ENCODE peak calls at places on chromosomes 16 and 17, in ten cellular contexts. F is K562, T is fibroblast of lung, A is upper lobe of left lung, W is left ventricle myocardium inferior, Z is pancreas, O is glutamatergic neuron, L is OCI-LY7, D is fibroblast of pulmonary artery, S is psoas muscle. H is an unnamed sample.

GRCh38 chr16:24504467-24505345 is 34.7 kb upstream of the RBBP6 start:
- DNase-seq in F (peak), T (peak), A (peak), W (no peak), Z (peak), O (peak), L (peak), D (peak), S (peak), H (peak)

GRCh38 chr17:77722366-77722765 is 236.1 kb upstream of the TNRC6C start:
- DNase-seq in F (no peak), T (no peak), A (no peak), W (no peak), Z (no peak), O (no peak), L (no peak), D (no peak), S (no peak), H (no peak)

GRCh38 chr16:47064775-47065174 is 79.0 kb downstream of the NETO2 start:
- DNase-seq in F (no peak), T (no peak), A (no peak), W (no peak), Z (no peak), O (no peak), L (no peak), D (no peak), S (no peak), H (no peak)

GRCh38 chr17:774320-774584 is 7.8 kb downstream of the GLOD4 start:
- DNase-seq in F (no peak), T (no peak), A (no peak), W (no peak), Z (no peak), O (no peak), L (no peak), D (no peak), S (no peak), H (no peak)

GRCh38 chr17:376936-377863 is 24.6 kb upstream of the RPH3AL start:
- DNase-seq in F (no peak), T (no peak), A (no peak), W (peak), Z (peak), O (peak), L (no peak), D (no peak), S (peak), H (no peak)

GRCh38 chr17:60149691-60150582 is at the start of gene CA4:
- DNase-seq in F (peak), T (no peak), A (peak), W (no peak), Z (peak), O (peak), L (no peak), D (no peak), S (no peak), H (no peak)

GRCh38 chr17:50184057-50184456 is 17.4 kb downstream of the COL1A1 start:
- DNase-seq in F (peak), T (no peak), A (no peak), W (no peak), Z (no peak), O (no peak), L (no peak), D (no peak), S (peak), H (no peak)

GRCh38 chr16:75263291-75263962 is 12.0 kb upstream of the BCAR1 start:
- DNase-seq in F (no peak), T (no peak), A (no peak), W (no peak), Z (no peak), O (no peak), L (no peak), D (no peak), S (no peak), H (peak)

GRCh38 chr16:88197481-88198456 is 185.0 kb upstream of the ZNF469 start:
- DNase-seq in F (no peak), T (no peak), A (no peak), W (no peak), Z (no peak), O (no peak), L (no peak), D (no peak), S (no peak), H (no peak)

GRCh38 chr17:31695456-31696090 is 163.5 kb downstream of the COPRS start:
- DNase-seq in F (no peak), T (peak), A (no peak), W (no peak), Z (no peak), O (no peak), L (no peak), D (no peak), S (peak), H (no peak)

GRCh38 chr17:62140376-62140775 is 75.3 kb upstream of the MED13 start:
- DNase-seq in F (no peak), T (no peak), A (no peak), W (no peak), Z (no peak), O (no peak), L (no peak), D (no peak), S (no peak), H (no peak)

GRCh38 chr16:87227651-87228015 is 89.6 kb downstream of the C16orf95 start:
- DNase-seq in F (no peak), T (peak), A (no peak), W (peak), Z (no peak), O (no peak), L (no peak), D (no peak), S (no peak), H (no peak)

GRCh38 chr16:29765167-29766032 is 12.7 kb upstream of the ZG16 start:
- DNase-seq in F (no peak), T (no peak), A (peak), W (no peak), Z (peak), O (no peak), L (no peak), D (no peak), S (no peak), H (no peak)

GRCh38 chr17:33291248-33292183 is 1.6 kb downstream of the ASIC2 start:
- DNase-seq in F (peak), T (peak), A (no peak), W (no peak), Z (peak), O (peak), L (no peak), D (peak), S (peak), H (no peak)

GRCh38 chr16:9846362-9847099 is 335.7 kb downstream of the GRIN2A start:
- DNase-seq in F (no peak), T (no peak), A (no peak), W (no peak), Z (no peak), O (no peak), L (no peak), D (no peak), S (no peak), H (no peak)

GRCh38 chr16:53812914-53813313 is 109.0 kb downstream of the FTO start:
- DNase-seq in F (no peak), T (no peak), A (no peak), W (no peak), Z (no peak), O (no peak), L (no peak), D (no peak), S (no peak), H (no peak)

GRCh38 chr16:7158481-7158880 is 174.2 kb upstream of the RBFOX1 start:
- DNase-seq in F (no peak), T (no peak), A (no peak), W (no peak), Z (no peak), O (no peak), L (no peak), D (no peak), S (no peak), H (no peak)

GRCh38 chr17:35748323-35748960 is 4.6 kb downstream of the GAS2L2 start:
- DNase-seq in F (no peak), T (no peak), A (peak), W (no peak), Z (peak), O (no peak), L (no peak), D (no peak), S (peak), H (no peak)

GRCh38 chr17:35609831-35610230 is 22.7 kb downstream of the AP2B1 start:
- DNase-seq in F (no peak), T (no peak), A (no peak), W (no peak), Z (no peak), O (no peak), L (no peak), D (no peak), S (no peak), H (no peak)

GRCh38 chr16:77594798-77595625 is 127.3 kb upstream of the NUDT7 start:
- DNase-seq in F (no peak), T (no peak), A (no peak), W (no peak), Z (no peak), O (no peak), L (no peak), D (no peak), S (no peak), H (no peak)

GRCh38 chr17:12180644-12181261 is 160.1 kb downstream of the MAP2K4 start:
- DNase-seq in F (peak), T (peak), A (no peak), W (no peak), Z (peak), O (no peak), L (peak), D (peak), S (no peak), H (no peak)

GRCh38 chr17:10210151-10210574 is 11.8 kb upstream of the GAS7 start:
- DNase-seq in F (no peak), T (peak), A (no peak), W (no peak), Z (peak), O (no peak), L (no peak), D (peak), S (no peak), H (no peak)

GRCh38 chr17:6753006-6753445 is 2.8 kb upstream of the XAF1 start:
- DNase-seq in F (no peak), T (peak), A (peak), W (peak), Z (no peak), O (no peak), L (peak), D (peak), S (peak), H (no peak)

GRCh38 chr17:28663723-28664122 is 1.7 kb downstream of the SUPT6H start:
- DNase-seq in F (no peak), T (no peak), A (no peak), W (no peak), Z (no peak), O (no peak), L (no peak), D (no peak), S (no peak), H (no peak)

GRCh38 chr16:65312071-65312470 is 190.2 kb upstream of the CDH11 start:
- DNase-seq in F (no peak), T (peak), A (no peak), W (no peak), Z (no peak), O (no peak), L (no peak), D (peak), S (no peak), H (no peak)

GRCh38 chr17:16273499-16273898 is 56.5 kb downstream of the PIGL start:
- DNase-seq in F (peak), T (no peak), A (no peak), W (no peak), Z (no peak), O (no peak), L (no peak), D (peak), S (no peak), H (no peak)

GRCh38 chr17:43388198-43389021 is 10.4 kb upstream of the ARL4D start:
- DNase-seq in F (peak), T (peak), A (peak), W (peak), Z (peak), O (peak), L (peak), D (peak), S (peak), H (peak)

GRCh38 chr17:6677946-6678345 is 26.4 kb downstream of the C17orf100 start:
- DNase-seq in F (no peak), T (no peak), A (no peak), W (no peak), Z (no peak), O (no peak), L (no peak), D (no peak), S (no peak), H (no peak)

GRCh38 chr17:77886387-77886728 is 72.1 kb upstream of the TNRC6C start:
- DNase-seq in F (peak), T (no peak), A (peak), W (peak), Z (no peak), O (peak), L (peak), D (no peak), S (peak), H (no peak)

GRCh38 chr17:75843577-75844529 is at the start of gene UNC13D:
- DNase-seq in F (peak), T (no peak), A (peak), W (no peak), Z (peak), O (peak), L (peak), D (no peak), S (peak), H (peak)

GRCh38 chr16:48235556-48236136 is 8.5 kb upstream of the LONP2 start:
- DNase-seq in F (no peak), T (peak), A (no peak), W (no peak), Z (no peak), O (no peak), L (no peak), D (peak), S (no peak), H (no peak)

GRCh38 chr16:89331371-89332109 is 114.0 kb downstream of the ZNF778 start:
- DNase-seq in F (no peak), T (no peak), A (no peak), W (no peak), Z (no peak), O (no peak), L (no peak), D (no peak), S (peak), H (no peak)
- TF ChIP-seq CTCF in F (no peak), T (no peak), A (no peak), W (no peak), Z (no peak), O (no peak), L (no peak), D (no peak), S (no peak), H (no peak)

DNA sequence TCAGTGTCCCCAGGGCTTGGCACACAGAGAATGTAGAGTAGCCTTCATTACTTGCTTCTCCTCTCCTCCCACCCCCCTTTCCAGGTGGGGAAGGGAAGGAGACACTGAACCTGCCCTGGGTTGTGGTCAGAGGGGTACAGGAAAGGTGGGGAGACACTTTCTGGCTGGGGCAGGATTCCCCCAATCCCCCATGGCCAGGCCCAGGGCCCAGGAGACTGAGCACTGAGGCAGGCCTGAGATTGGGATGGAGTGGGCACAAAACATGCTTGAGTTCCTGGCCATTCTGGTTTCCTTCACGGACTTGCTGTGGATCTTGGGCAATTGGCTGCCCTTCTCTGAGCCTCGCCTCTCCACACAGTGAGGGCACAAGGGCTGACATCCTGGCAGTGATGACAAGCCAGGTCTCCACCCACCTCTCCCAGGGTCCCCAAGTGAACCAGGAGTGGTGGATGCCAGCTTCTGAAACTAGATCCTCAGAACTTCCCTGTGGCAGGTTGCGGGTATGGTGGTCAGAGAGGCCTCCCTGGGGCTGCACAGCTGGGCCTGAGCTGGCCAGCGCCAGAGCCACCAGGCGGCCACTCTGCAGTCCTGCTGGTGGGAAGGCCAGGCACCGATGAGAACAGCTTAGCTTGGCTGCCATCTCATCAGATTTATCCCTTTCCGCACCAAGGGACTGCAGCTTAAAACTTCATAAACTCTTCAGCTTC is 9.3 kb downstream of the ZNF629 start:
- DNase-seq in F (no peak), T (no peak), A (no peak), W (no peak), Z (peak), O (no peak), L (no peak), D (no peak), S (no peak), H (no peak)
- TF ChIP-seq CTCF in F (no peak), T (no peak), A (no peak), W (no peak), Z (no peak), O (no peak), L (no peak), D (no peak), S (peak), H (no peak)

DNA sequence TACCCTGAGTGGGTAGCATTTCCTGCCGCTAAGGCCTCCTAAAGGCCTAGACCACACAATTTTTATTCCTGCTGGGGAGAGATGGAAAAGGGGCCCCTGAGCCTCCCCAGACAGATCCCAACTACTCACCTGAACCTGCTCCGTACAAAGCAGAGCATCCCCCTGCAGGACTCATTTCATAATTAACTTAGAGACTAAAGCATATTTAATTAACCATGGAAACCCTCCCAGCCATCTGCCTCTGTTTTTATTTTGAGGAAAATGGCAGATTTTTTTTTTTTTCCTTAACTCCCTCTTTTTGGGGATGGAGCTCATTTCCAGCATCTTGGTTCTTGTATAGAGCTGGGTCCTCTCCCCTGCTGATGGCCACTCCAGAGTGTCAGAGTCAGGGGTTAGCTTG is 96.5 kb upstream of the CRHR1 start:
- DNase-seq in F (no peak), T (no peak), A (no peak), W (no peak), Z (no peak), O (no peak), L (no peak), D (no peak), S (no peak), H (no peak)
- TF ChIP-seq CTCF in F (no peak), T (no peak), A (no peak), W (no peak), Z (no peak), O (no peak), L (no peak), D (no peak), S (no peak), H (no peak)

GRCh38 chr16:352547-353403 is at the start of gene AXIN1:
- DNase-seq in F (peak), T (peak), A (peak), W (peak), Z (peak), O (peak), L (peak), D (peak), S (peak), H (peak)
- TF ChIP-seq CTCF in F (peak), T (peak), A (peak), W (peak), Z (no peak), O (peak), L (no peak), D (peak), S (peak), H (no peak)

GRCh38 chr17:82105882-82106696 is 8.1 kb upstream of the FASN start:
- DNase-seq in F (peak), T (peak), A (peak), W (no peak), Z (peak), O (peak), L (peak), D (peak), S (peak), H (peak)
- TF ChIP-seq CTCF in F (peak), T (peak), A (peak), W (peak), Z (no peak), O (peak), L (peak), D (peak), S (peak), H (no peak)

GRCh38 chr16:2296662-2297505 is 29.0 kb upstream of the RNPS1 start:
- DNase-seq in F (peak), T (peak), A (no peak), W (no peak), Z (peak), O (peak), L (peak), D (peak), S (no peak), H (no peak)
- TF ChIP-seq CTCF in F (peak), T (peak), A (peak), W (peak), Z (no peak), O (peak), L (peak), D (peak), S (peak), H (no peak)

GRCh38 chr16:10981697-10982216 is 37.4 kb downstream of the CLEC16A start:
- DNase-seq in F (no peak), T (peak), A (no peak), W (no peak), Z (no peak), O (peak), L (peak), D (no peak), S (no peak), H (peak)
- TF ChIP-seq CTCF in F (peak), T (no peak), A (no peak), W (peak), Z (no peak), O (no peak), L (peak), D (peak), S (peak), H (no peak)

DNA sequence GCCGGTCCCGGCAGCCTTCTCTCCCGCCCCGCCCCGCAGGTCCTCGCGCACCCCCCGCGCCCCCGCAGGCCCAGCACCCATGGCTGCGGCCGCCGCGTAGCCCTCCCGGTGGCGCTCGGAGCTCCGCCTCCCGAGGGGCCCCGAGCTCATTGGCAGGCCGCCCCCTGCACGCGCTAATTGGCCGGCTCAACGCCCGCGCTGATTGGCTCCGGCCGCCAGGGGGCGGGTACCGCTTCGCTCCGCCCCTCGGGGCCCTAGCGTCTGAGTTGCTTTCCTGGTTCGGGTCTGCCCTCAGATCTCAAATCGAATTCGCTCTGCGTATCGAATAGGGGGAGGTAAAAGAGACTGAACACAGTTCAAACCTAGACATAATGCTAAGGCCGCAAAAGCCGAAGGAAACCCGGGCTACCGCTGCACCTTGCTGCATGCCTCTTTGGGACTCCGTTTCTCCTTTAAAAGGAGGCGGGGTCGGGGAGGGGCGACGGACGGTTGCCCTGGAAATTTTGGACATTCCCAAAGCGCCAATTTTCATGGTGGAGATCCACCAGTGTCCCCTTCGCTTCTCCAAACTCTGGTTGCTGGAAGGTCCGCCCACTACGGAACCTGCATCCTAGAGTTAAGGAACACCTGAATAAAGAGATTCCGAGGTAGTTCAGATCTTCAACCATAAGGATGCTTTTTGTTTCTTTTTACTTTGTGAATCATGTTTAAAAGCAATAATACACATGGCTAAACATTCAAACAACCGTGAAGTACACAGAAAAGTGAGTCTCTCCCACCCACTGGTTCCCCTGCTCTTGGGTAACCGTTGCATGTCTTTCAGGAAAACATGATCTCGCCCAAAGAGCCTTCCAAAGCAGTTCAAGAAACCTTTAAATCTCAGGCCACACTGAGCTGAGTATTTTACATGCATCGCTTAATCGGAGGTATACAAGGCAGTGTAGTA is at the start of gene DEXI:
- DNase-seq in F (peak), T (peak), A (peak), W (peak), Z (peak), O (peak), L (peak), D (peak), S (peak), H (peak)
- TF ChIP-seq CTCF in F (peak), T (no peak), A (no peak), W (peak), Z (no peak), O (peak), L (no peak), D (no peak), S (peak), H (no peak)

GRCh38 chr17:64615025-64615677 is 47.0 kb downstream of the SMURF2 start:
- DNase-seq in F (no peak), T (peak), A (no peak), W (no peak), Z (no peak), O (no peak), L (no peak), D (peak), S (no peak), H (no peak)
- TF ChIP-seq CTCF in F (no peak), T (no peak), A (no peak), W (no peak), Z (no peak), O (no peak), L (no peak), D (no peak), S (no peak), H (no peak)